ENCODE peak calls at places on chromosome 10, in seven cellular contexts. K is colonic mucosa, E is OCI-LY7, O is uterus, G is neural progenitor cell, T is gastrocnemius medialis, X is upper lobe of right lung. U is an unnamed sample.
A peak's percentile ranks its signal among the peaks of the same experiment; 100 is the strongest.

GRCh38 chr10:123157210-123157609 is 3.0 kb downstream of the BUB3 start:
- DNase-seq in K (no peak), E (no peak), O (no peak), G (no peak), T (no peak), X (no peak), U (no peak)

GRCh38 chr10:3099291-3100092 is 32.1 kb downstream of the PFKP start:
- DNase-seq in K (no peak), E (no peak), O (no peak), G (no peak), T (no peak), X (no peak), U (no peak)

GRCh38 chr10:93873427-93874115 is 20.2 kb upstream of the SLC35G1 start:
- DNase-seq in K (no peak), E (no peak), O (no peak), G (no peak), T (no peak), X (no peak), U (no peak)

GRCh38 chr10:83582407-83583095 is 556.8 kb upstream of the GHITM start:
- DNase-seq in K (no peak), E (no peak), O (no peak), G (no peak), T (no peak), X (no peak), U (no peak)

GRCh38 chr10:72204724-72205123 is 11.1 kb upstream of the ANAPC16 start:
- DNase-seq in K (no peak), E (no peak), O (no peak), G (no peak), T (no peak), X (no peak), U (no peak)

GRCh38 chr10:112953075-112953501 is 3.0 kb downstream of the TCF7L2 start:
- DNase-seq in K (peak; percentile 51), E (no peak), O (no peak), G (peak; percentile 64), T (no peak), X (no peak), U (no peak)

GRCh38 chr10:11887381-11888227 is 64.4 kb downstream of the PROSER2 start:
- DNase-seq in K (no peak), E (no peak), O (no peak), G (no peak), T (no peak), X (peak; percentile 59), U (no peak)

GRCh38 chr10:26334932-26335573 is 103.1 kb upstream of the APBB1IP start:
- DNase-seq in K (peak; percentile 45), E (peak; percentile 90), O (peak; percentile 25), G (peak; percentile 81), T (no peak), X (no peak), U (no peak)

GRCh38 chr10:104084482-104085142 is 1.1 kb downstream of the COL17A1 start:
- DNase-seq in K (no peak), E (no peak), O (no peak), G (no peak), T (no peak), X (no peak), U (no peak)

GRCh38 chr10:89342219-89342966 is 14.6 kb downstream of the IFIT3 start:
- DNase-seq in K (no peak), E (no peak), O (peak; percentile 52), G (no peak), T (peak; percentile 31), X (no peak), U (no peak)

GRCh38 chr10:43667317-43667731 is 18.6 kb upstream of the ZNF32 start:
- DNase-seq in K (no peak), E (no peak), O (no peak), G (peak; percentile 69), T (no peak), X (no peak), U (no peak)
- H3K36me3 ChIP-seq in K (no peaks in the 10 kb centered on the region), E (no peaks in the 10 kb centered on the region), O (no peaks in the 10 kb centered on the region), G (no peaks in the 10 kb centered on the region), T (no peaks in the 10 kb centered on the region), X (no peaks in the 10 kb centered on the region), U (no peaks in the 10 kb centered on the region)

GRCh38 chr10:101781984-101782810 is 1.0 kb downstream of the NPM3 start:
- DNase-seq in K (no peak), E (peak; percentile 29), O (no peak), G (no peak), T (no peak), X (peak; percentile 61), U (no peak)

GRCh38 chr10:101784558-101784957 is 1.3 kb upstream of the NPM3 start:
- DNase-seq in K (no peak), E (no peak), O (no peak), G (no peak), T (no peak), X (no peak), U (no peak)

GRCh38 chr10:101782811-101783735 is at the start of gene NPM3:
- DNase-seq in K (peak; percentile 91), E (peak; percentile 90), O (peak; percentile 77), G (peak; percentile 96), T (peak; percentile 73), X (peak; percentile 89), U (no peak)

GRCh38 chr10:101783736-101784118 is 481 bp upstream of the NPM3 start:
- DNase-seq in K (no peak), E (no peak), O (no peak), G (peak; percentile 74), T (no peak), X (no peak), U (no peak)

GRCh38 chr10:101785801-101786200 is 2.6 kb upstream of the NPM3 start:
- DNase-seq in K (no peak), E (no peak), O (no peak), G (no peak), T (no peak), X (no peak), U (no peak)
- H3K36me3 ChIP-seq in K (peaks cover 20% of the 10 kb centered on the region), E (peaks cover 71% of the 10 kb centered on the region), O (no peaks in the 10 kb centered on the region), G (peaks cover 37% of the 10 kb centered on the region), T (no peaks in the 10 kb centered on the region), X (peaks cover 70% of the 10 kb centered on the region), U (peaks cover 57% of the 10 kb centered on the region)

DNA sequence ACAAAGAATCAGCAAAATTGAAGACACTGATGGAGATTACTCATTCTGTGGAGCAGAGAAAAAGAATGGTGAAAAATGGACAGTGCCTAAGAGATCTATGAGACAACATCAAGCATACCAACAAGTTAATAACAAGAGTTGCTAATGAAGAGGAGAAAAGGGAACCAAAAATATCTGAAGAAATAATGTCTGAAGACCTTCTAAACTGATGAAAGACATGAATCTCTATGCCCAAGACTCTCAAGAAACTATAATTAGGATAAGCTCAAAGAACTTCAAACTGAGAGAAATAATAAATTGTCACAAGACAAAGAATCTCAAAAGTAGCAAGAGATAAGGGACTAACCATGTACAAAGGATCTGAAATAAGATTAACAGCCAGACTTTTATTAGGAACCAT is 93.4 kb downstream of the ZNF33B start:
- DNase-seq in K (no peak), E (no peak), O (no peak), G (no peak), T (no peak), X (no peak), U (no peak)
- H3K36me3 ChIP-seq in K (no peaks in the 10 kb centered on the region), E (peaks cover 69% of the 10 kb centered on the region), O (no peaks in the 10 kb centered on the region), G (peaks cover 8% of the 10 kb centered on the region), T (no peaks in the 10 kb centered on the region), X (no peaks in the 10 kb centered on the region), U (no peaks in the 10 kb centered on the region)

GRCh38 chr10:92024700-92025099 is 101.1 kb downstream of the BTAF1 start:
- DNase-seq in K (no peak), E (no peak), O (no peak), G (no peak), T (no peak), X (no peak), U (no peak)

GRCh38 chr10:92031580-92031979 is 108.0 kb downstream of the BTAF1 start:
- DNase-seq in K (no peak), E (no peak), O (no peak), G (no peak), T (no peak), X (no peak), U (no peak)

DNA sequence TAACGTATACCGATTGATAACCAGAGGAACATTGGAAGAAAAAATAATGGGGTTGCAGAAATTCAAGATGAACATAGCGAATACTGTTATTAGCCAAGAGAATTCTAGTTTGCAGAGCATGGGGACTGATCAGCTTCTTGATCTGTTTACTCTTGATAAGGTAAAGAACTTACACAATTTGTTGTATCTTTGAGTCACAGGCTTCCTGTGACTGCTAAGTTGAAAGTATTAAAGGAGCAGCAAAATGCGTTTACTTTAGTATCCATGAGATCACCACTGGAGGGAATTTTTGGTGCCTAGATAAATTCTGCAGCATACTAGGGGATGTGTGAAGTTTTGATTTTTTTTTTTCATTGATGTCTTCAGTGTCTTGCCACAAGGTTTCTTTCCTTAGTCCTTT is 103.6 kb downstream of the BTAF1 start:
- DNase-seq in K (no peak), E (no peak), O (no peak), G (no peak), T (no peak), X (no peak), U (no peak)
- H3K36me3 ChIP-seq in K (peaks cover 8% of the 10 kb centered on the region), E (peaks cover 97% of the 10 kb centered on the region), O (peaks cover 3% of the 10 kb centered on the region), G (peaks cover 47% of the 10 kb centered on the region), T (no peaks in the 10 kb centered on the region), X (peaks cover 92% of the 10 kb centered on the region), U (peaks cover 66% of the 10 kb centered on the region)

GRCh38 chr10:811379-811778 is 120.1 kb downstream of the LARP4B start:
- DNase-seq in K (no peak), E (no peak), O (no peak), G (no peak), T (no peak), X (no peak), U (no peak)
- H3K36me3 ChIP-seq in K (peaks cover 16% of the 10 kb centered on the region), E (peaks cover 96% of the 10 kb centered on the region), O (no peaks in the 10 kb centered on the region), G (peaks cover 11% of the 10 kb centered on the region), T (peaks cover 6% of the 10 kb centered on the region), X (peaks cover 99% of the 10 kb centered on the region), U (no peaks in the 10 kb centered on the region)

GRCh38 chr10:35011771-35012191 is 78.4 kb downstream of the CUL2 start:
- DNase-seq in K (no peak), E (no peak), O (no peak), G (no peak), T (no peak), X (no peak), U (no peak)
- H3K36me3 ChIP-seq in K (no peaks in the 10 kb centered on the region), E (peaks cover 48% of the 10 kb centered on the region), O (no peaks in the 10 kb centered on the region), G (peaks cover 13% of the 10 kb centered on the region), T (no peaks in the 10 kb centered on the region), X (peaks cover 59% of the 10 kb centered on the region), U (peaks cover 39% of the 10 kb centered on the region)